ENCODE peak calls at places on chromosomes 16 and 17, in four cellular contexts. N is esophagus muscularis mucosa, I is sigmoid colon, P is K562. A is an unnamed sample. For H3K4me1, the result is how much of the 10 kb centered on the place peaks cover.

GRCh38 chr17:56424543-56425044 is 168.9 kb upstream of the NOG start:
- DNase-seq in I (no peak), P (no peak), N (no peak), A (no peak)

GRCh38 chr17:32253117-32253611 is 12.5 kb upstream of the RHBDL3 start:
- DNase-seq in P (peak), N (no peak), I (peak), A (peak)

GRCh38 chr17:75640556-75641119 is 7.4 kb downstream of the SMIM5 start:
- DNase-seq in P (no peak), N (no peak), I (no peak), A (no peak)

GRCh38 chr16:5882087-5882661 is 784.6 kb upstream of the EEF2KMT start:
- DNase-seq in P (peak), I (no peak), N (no peak), A (no peak)

GRCh38 chr17:62671553-62671952 is 44.1 kb downstream of the MRC2 start:
- DNase-seq in P (peak), I (peak), N (no peak), A (peak)

GRCh38 chr16:17392857-17393421 is 77.8 kb downstream of the XYLT1 start:
- DNase-seq in N (no peak), P (no peak), I (no peak), A (no peak)

GRCh38 chr17:49358638-49359247 is 3.3 kb downstream of the ZNF652 start:
- DNase-seq in P (no peak), N (no peak), I (no peak), A (no peak)

GRCh38 chr16:17367932-17368331 is 102.8 kb downstream of the XYLT1 start:
- DNase-seq in I (peak), P (peak), N (no peak), A (no peak)

GRCh38 chr17:31825961-31826691 is 32.9 kb downstream of the COPRS start:
- DNase-seq in P (no peak), N (no peak), I (no peak), A (no peak)

GRCh38 chr17:29710891-29711418 is 88.2 kb upstream of the CORO6 start:
- DNase-seq in I (no peak), P (peak), N (peak), A (no peak)

GRCh38 chr17:20268700-20269475 is 198.5 kb downstream of the LGALS9B start:
- DNase-seq in I (no peak), N (no peak), P (no peak), A (no peak)

GRCh38 chr17:42424991-42425610 is 2.0 kb upstream of the CAVIN1 start:
- DNase-seq in P (no peak), I (peak), N (no peak), A (no peak)

GRCh38 chr17:40122944-40123810 is 1.4 kb downstream of the MSL1 start:
- DNase-seq in N (no peak), I (no peak), P (peak), A (no peak)

GRCh38 chr16:85321856-85322271 is 209.6 kb upstream of the CIBAR2 start:
- DNase-seq in I (peak), N (peak), P (peak), A (peak)

GRCh38 chr16:68250951-68251350 is 5.8 kb downstream of the PLA2G15 start:
- DNase-seq in I (no peak), N (no peak), P (no peak), A (no peak)

GRCh38 chr17:32445075-32445427 is 741 bp downstream of the PSMD11 start:
- DNase-seq in P (peak), N (no peak), I (peak), A (no peak)

GRCh38 chr17:55693244-55694216 is 29.1 kb downstream of the TMEM100 start:
- DNase-seq in I (peak), N (no peak), P (no peak), A (no peak)

GRCh38 chr17:81428121-81428515 is 32.9 kb downstream of the BAHCC1 start:
- DNase-seq in N (no peak), P (no peak), I (no peak), A (no peak)

GRCh38 chr17:81428521-81428920 is 33.3 kb downstream of the BAHCC1 start:
- DNase-seq in N (no peak), P (no peak), I (no peak), A (peak)

GRCh38 chr17:81429813-81430510 is 34.7 kb downstream of the BAHCC1 start:
- DNase-seq in I (no peak), P (no peak), N (no peak), A (peak)

GRCh38 chr17:81429353-81429774 is 34.1 kb downstream of the BAHCC1 start:
- DNase-seq in N (no peak), I (peak), P (no peak), A (peak)

DNA sequence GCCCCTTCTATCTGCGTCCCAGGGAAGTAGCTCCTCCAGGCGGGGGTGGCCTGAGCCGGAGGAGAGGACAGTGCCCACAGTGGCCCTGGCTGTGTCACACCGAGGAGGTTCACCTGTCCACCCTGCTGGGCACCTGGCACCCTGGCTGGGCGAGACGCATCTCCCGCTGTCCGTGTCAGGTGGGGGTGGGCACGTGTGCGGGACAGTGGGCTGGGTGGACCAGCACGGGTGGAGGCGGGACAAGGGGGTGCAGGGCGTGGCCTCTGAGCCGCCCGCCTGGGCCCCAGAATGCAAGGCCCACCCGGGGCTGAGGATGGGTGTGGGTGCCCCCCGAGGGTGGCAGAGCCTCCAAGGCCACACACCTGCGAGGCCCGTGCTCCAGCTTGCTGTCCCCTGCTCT is 33.7 kb downstream of the BAHCC1 start:
- DNase-seq in P (no peak), N (no peak), I (no peak), A (no peak)
- TF ChIP-seq EP300 in P (no peak), N (no peak), I (no peak), A (no peak)

DNA sequence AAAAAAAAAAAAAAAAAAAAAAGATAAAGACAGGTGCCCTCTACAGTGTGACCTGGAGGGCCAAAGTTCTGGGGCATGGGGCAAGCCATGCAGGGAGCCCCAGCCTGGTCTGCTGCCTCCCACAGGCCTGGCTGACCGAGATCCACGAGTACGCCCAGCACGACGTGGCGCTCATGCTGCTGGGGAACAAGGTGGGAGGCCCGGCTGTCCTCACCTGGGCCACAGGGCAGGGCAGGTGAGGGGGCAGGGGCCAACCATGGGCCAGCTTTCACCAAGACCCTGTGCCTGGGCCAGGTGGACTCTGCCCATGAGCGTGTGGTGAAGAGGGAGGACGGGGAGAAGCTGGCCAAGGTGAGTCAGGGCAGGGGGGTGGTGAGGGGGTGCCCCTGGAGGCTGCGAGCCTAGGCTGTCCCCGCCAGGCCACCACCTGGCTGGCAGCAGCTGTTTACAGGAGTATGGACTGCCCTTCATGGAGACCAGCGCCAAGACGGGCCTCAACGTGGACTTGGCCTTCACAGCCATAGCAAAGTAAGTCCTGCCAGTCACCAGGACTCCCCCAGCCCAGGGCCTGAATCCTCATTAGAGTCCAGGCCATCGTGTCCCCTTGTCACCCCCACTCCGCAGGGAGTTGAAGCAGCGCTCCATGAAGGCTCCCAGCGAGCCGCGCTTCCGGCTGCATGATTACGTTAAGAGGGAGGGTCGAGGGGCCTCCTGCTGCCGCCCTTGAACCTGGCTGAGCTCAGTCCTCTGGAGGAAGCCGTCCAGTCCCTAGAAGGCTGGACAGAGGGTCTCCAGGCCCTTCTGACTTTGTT is 2.7 kb upstream of the TRAF7 start:
- DNase-seq in N (no peak), I (no peak), P (peak), A (no peak)
- H3K4me1 ChIP-seq in N (half or more), I (half or more), P (under half), A (half or more)

GRCh38 chr17:38705803-38706624 is 941 bp downstream of the MLLT6 start:
- DNase-seq in I (peak), P (peak), N (no peak), A (peak)

GRCh38 chr17:38705523-38705802 is 390 bp downstream of the MLLT6 start:
- DNase-seq in N (no peak), I (no peak), P (peak), A (peak)

GRCh38 chr17:38702900-38703741 is 2.0 kb upstream of the MLLT6 start:
- DNase-seq in P (no peak), I (no peak), N (no peak), A (peak)

GRCh38 chr17:38703742-38704644 is 1.1 kb upstream of the MLLT6 start:
- DNase-seq in I (peak), P (peak), N (peak), A (peak)

GRCh38 chr17:38704645-38705522 is at the start of gene MLLT6:
- DNase-seq in I (peak), P (peak), N (no peak), A (peak)
- TF ChIP-seq POLR2AphosphoS5 in I (peak), P (peak), N (peak), A (peak)

GRCh38 chr17:57875109-57876022 is 25.5 kb upstream of the MRPS23 start:
- DNase-seq in P (peak), I (peak), N (no peak), A (peak)
- TF ChIP-seq EP300 in P (no peak), I (no peak), N (peak), A (no peak)

DNA sequence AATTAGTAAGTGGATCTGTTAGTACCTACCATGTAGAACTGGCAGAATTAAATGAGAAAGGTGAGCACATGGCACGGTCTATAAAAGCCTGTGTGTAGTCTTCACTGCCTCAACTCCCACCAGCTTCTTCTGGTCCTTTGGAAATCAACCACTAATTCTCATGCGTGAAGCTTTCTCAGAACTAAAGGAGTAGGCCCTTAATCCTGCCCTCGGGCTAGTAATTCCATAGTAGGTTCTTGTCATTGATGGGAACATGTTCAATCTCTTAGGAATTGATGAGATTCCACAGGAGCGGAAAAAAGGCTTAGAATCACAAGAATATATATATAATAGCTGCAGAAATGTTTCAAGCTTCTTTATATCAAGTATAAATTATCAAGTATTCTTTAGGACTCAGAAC is 21.7 kb downstream of the CDR2 start:
- DNase-seq in I (no peak), N (no peak), P (no peak), A (no peak)
- H3K4me1 ChIP-seq in I (under half), N (under half), P (under half), A (under half)

GRCh38 chr16:79882292-79882995 is 281.9 kb upstream of the MAF start:
- DNase-seq in N (no peak), P (no peak), I (no peak), A (no peak)
- TF ChIP-seq POLR2AphosphoS5 in N (no peak), P (no peak), I (no peak), A (no peak)

DNA sequence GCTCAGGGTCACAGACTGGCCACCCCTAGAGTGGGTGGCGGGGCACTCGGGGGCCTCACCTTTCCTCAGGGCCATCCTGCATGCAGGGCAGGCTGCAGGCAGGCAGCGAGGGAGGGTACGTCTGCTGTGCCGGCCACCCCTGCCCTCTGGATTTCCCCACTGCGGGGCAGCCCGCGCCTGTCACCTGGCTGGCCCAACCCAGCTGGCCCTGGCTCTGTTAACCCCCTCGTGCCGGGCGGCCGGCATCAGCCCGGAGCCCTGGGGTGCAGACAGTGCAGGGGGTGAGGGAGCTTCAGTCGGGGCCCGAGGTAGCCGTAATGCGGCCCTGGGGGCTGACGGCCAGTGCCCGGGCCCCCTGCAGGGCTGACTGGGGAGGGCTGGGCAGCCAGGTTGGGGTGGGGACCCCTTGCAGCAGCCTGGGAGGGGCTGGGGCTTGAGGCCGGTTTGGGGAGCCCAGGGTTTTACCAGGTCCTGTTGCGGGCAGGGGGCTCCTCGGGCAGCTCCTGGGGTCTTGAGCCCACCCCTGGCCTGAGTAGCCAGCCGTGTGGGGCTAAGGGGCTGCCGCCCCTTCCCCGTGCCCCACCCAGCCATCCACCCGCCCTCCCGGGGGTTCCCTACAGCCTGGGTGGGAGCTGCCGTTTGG is at the start of gene IGFALS:
- DNase-seq in I (no peak), N (no peak), P (no peak), A (peak)
- TF ChIP-seq EP300 in I (no peak), N (no peak), P (no peak), A (no peak)

GRCh38 chr16:67243481-67243880 is 3.8 kb downstream of the FHOD1 start:
- DNase-seq in P (no peak), N (no peak), I (no peak), A (peak)

GRCh38 chr16:67241008-67241900 is 6.0 kb downstream of the FHOD1 start:
- DNase-seq in I (no peak), P (peak), N (no peak), A (peak)

GRCh38 chr16:67244387-67245188 is 2.7 kb downstream of the FHOD1 start:
- DNase-seq in I (peak), P (no peak), N (no peak), A (peak)

GRCh38 chr16:67240506-67240905 is 6.8 kb downstream of the FHOD1 start:
- DNase-seq in P (no peak), I (no peak), N (no peak), A (no peak)

GRCh38 chr16:67242138-67242730 is 5.0 kb downstream of the FHOD1 start:
- DNase-seq in I (no peak), N (no peak), P (no peak), A (no peak)
- H3K4me1 ChIP-seq in I (half or more), N (half or more), P (half or more), A (half or more)

A was measured in upper lobe of left lung.